ENCODE peak calls at places on chromosome 11, in nine cellular contexts. O is ecto neural progenitor cell, K is smooth muscle cell of the brain vasculature, H is neural crest cell, Z is mucosa of gallbladder, F is HuH-7.5, D is AG08395, L is NCI-H1417, I is T-helper 2 cell. N is an unnamed sample.

GRCh38 chr11:108906826-108907225 is 242.0 kb downstream of the DDX10 start:
- DNase-seq in D (no peak), F (no peak), I (no peak), O (no peak), Z (no peak), K (no peak), L (no peak), H (no peak), N (peak)

GRCh38 chr11:13016415-13016814 is 7.3 kb downstream of the RASSF10 start:
- DNase-seq in K (no peak), Z (no peak), I (peak), H (no peak), O (no peak), D (no peak), L (peak), F (no peak), N (peak)

GRCh38 chr11:30586251-30587144 is at the start of gene MPPED2:
- DNase-seq in L (peak), I (peak), D (peak), K (no peak), F (peak), Z (no peak), H (peak), O (peak), N (peak)

GRCh38 chr11:65366340-65366773 is 11.8 kb downstream of the TIGD3 start:
- DNase-seq in F (peak), O (no peak), H (no peak), L (peak), I (peak), Z (peak), K (peak), D (peak), N (peak)

GRCh38 chr11:37110383-37110782 is 512.3 kb upstream of the RAG2 start:
- DNase-seq in D (no peak), I (no peak), O (no peak), K (no peak), H (no peak), F (no peak), Z (no peak), L (no peak), N (no peak)

GRCh38 chr11:72084960-72085359 is 4.3 kb downstream of the LRRC51 start:
- DNase-seq in K (no peak), H (no peak), L (no peak), F (no peak), D (no peak), Z (no peak), O (no peak), I (no peak), N (no peak)

GRCh38 chr11:18540207-18541009 is 13.7 kb upstream of the TSG101 start:
- DNase-seq in D (no peak), F (no peak), Z (no peak), O (no peak), I (peak), K (no peak), H (no peak), L (no peak), N (peak)

GRCh38 chr11:1546077-1546535 is 26.0 kb downstream of the DUSP8 start:
- DNase-seq in F (no peak), O (no peak), K (no peak), I (no peak), H (no peak), L (peak), D (no peak), Z (no peak), N (no peak)

GRCh38 chr11:32210601-32211000 is 119.7 kb downstream of the RCN1 start:
- DNase-seq in F (no peak), H (no peak), Z (no peak), D (peak), O (no peak), I (no peak), L (no peak), K (no peak), N (no peak)

GRCh38 chr11:70306586-70307033 is 36.1 kb downstream of the PPFIA1 start:
- DNase-seq in D (no peak), H (no peak), F (no peak), O (no peak), K (no peak), I (no peak), L (no peak), Z (no peak), N (no peak)

GRCh38 chr11:102468636-102469195 is 16.2 kb upstream of the TMEM123 start:
- DNase-seq in D (no peak), I (no peak), O (no peak), L (no peak), Z (no peak), K (no peak), F (no peak), H (no peak), N (no peak)

GRCh38 chr11:32433249-32434115 is 1.9 kb downstream of the WT1 start:
- DNase-seq in L (no peak), F (no peak), H (peak), Z (no peak), K (no peak), D (no peak), I (no peak), O (no peak), N (no peak)

GRCh38 chr11:72841397-72841796 is 27.2 kb downstream of the ATG16L2 start:
- DNase-seq in F (no peak), K (no peak), O (no peak), D (no peak), I (peak), Z (no peak), H (no peak), L (no peak), N (no peak)

GRCh38 chr11:34633990-34634725 is 13.3 kb downstream of the EHF start:
- DNase-seq in O (no peak), H (no peak), F (no peak), K (no peak), I (peak), Z (no peak), D (no peak), L (no peak), N (peak)

GRCh38 chr11:72241290-72241781 is 2.6 kb downstream of the PHOX2A start:
- DNase-seq in D (no peak), F (no peak), K (no peak), H (no peak), O (no peak), I (no peak), L (no peak), Z (no peak), N (peak)

GRCh38 chr11:2441171-2441570 is 3.1 kb downstream of the TRPM5 start:
- DNase-seq in O (no peak), L (no peak), Z (no peak), K (no peak), H (no peak), F (no peak), D (no peak), I (no peak), N (no peak)

GRCh38 chr11:57712256-57713150 is at the start of gene TMX2:
- DNase-seq in D (peak), K (peak), O (peak), H (peak), Z (peak), F (peak), L (peak), I (peak), N (peak)

GRCh38 chr11:115653076-115653475 is 148.9 kb upstream of the CADM1 start:
- DNase-seq in Z (no peak), K (no peak), F (no peak), I (no peak), O (no peak), H (no peak), L (no peak), D (no peak), N (no peak)

GRCh38 chr11:2265396-2265795 is 5.0 kb downstream of the ASCL2 start:
- DNase-seq in H (no peak), F (no peak), K (no peak), Z (peak), I (no peak), D (peak), L (no peak), O (no peak), N (no peak)

GRCh38 chr11:111565111-111565720 is 24.7 kb downstream of the LAYN start:
- DNase-seq in D (peak), H (peak), F (no peak), I (peak), Z (peak), L (peak), K (no peak), O (peak), N (peak)

GRCh38 chr11:10495464-10495786 is 40.4 kb downstream of the AMPD3 start:
- DNase-seq in H (no peak), D (no peak), Z (no peak), K (no peak), F (no peak), O (no peak), I (no peak), L (no peak), N (no peak)

GRCh38 chr11:108018708-108019107 is 10.0 kb downstream of the CUL5 start:
- DNase-seq in O (no peak), L (no peak), F (no peak), D (no peak), Z (no peak), K (no peak), I (no peak), H (no peak), N (no peak)

GRCh38 chr11:66970371-66970807 is 4.7 kb upstream of the C11orf86 start:
- DNase-seq in I (no peak), H (no peak), O (no peak), F (no peak), K (no peak), L (no peak), Z (no peak), D (no peak), N (no peak)

GRCh38 chr11:67468509-67468834 is 579 bp downstream of the TMEM134 start:
- DNase-seq in H (no peak), K (no peak), F (no peak), I (no peak), L (no peak), O (no peak), Z (no peak), D (no peak), N (no peak)

GRCh38 chr11:122900803-122901202 is 18.2 kb downstream of the JHY start:
- DNase-seq in F (no peak), K (no peak), H (no peak), D (no peak), O (no peak), Z (no peak), I (peak), L (peak), N (no peak)

GRCh38 chr11:9717719-9718118 is 53.8 kb downstream of the SWAP70 start:
- DNase-seq in H (no peak), O (no peak), F (no peak), D (no peak), I (no peak), Z (no peak), L (no peak), K (no peak), N (no peak)

GRCh38 chr11:72930011-72930410 is 115.8 kb downstream of the ATG16L2 start:
- DNase-seq in F (no peak), D (no peak), Z (no peak), K (no peak), H (no peak), I (peak), L (no peak), O (no peak), N (peak)

GRCh38 chr11:86592047-86592564 is 80.3 kb downstream of the ME3 start:
- DNase-seq in I (no peak), L (peak), F (no peak), D (no peak), H (no peak), K (no peak), O (no peak), Z (no peak), N (no peak)

GRCh38 chr11:26127336-26127735 is 204.6 kb upstream of the ANO3 start:
- DNase-seq in D (no peak), O (no peak), F (no peak), L (no peak), Z (no peak), I (no peak), H (no peak), K (no peak), N (no peak)

N was measured in NCI-H526.